ENCODE peak calls at places on chromosomes 12 and 14, in four cellular contexts. F is cardiac fibroblast, Y is AG04450, J is esophagus squamous epithelium. I is an unnamed sample.

GRCh38 chr12:2959508-2960431 is 573 bp downstream of the TEAD4 start:
- DNase-seq in Y (no peak), J (no peak), F (peak), I (peak)

GRCh38 chr14:70934502-70935134 is 27.4 kb downstream of the PCNX1 start:
- DNase-seq in F (peak), J (no peak), Y (peak), I (peak)

GRCh38 chr14:103257211-103257962 is 76.7 kb upstream of the EIF5 start:
- DNase-seq in J (no peak), Y (no peak), F (peak), I (no peak)

GRCh38 chr14:81170829-81171195 is 49.9 kb downstream of the GTF2A1 start:
- DNase-seq in J (no peak), Y (no peak), F (no peak), I (no peak)

GRCh38 chr12:12823308-12823707 is 10.2 kb downstream of the DDX47 start:
- DNase-seq in Y (peak), J (no peak), F (peak), I (peak)

GRCh38 chr12:62640910-62641448 is 174.4 kb downstream of the MON2 start:
- DNase-seq in Y (no peak), F (peak), J (no peak), I (no peak)

GRCh38 chr12:132538336-132539015 is 48.5 kb downstream of the FBRSL1 start:
- DNase-seq in F (no peak), Y (no peak), J (no peak), I (no peak)

GRCh38 chr12:10179871-10180270 is 1.0 kb downstream of the TMEM52B start:
- DNase-seq in Y (no peak), J (no peak), F (no peak), I (peak)

GRCh38 chr12:69157023-69157655 is 82.2 kb upstream of the CPSF6 start:
- DNase-seq in Y (peak), J (no peak), F (peak), I (peak)

GRCh38 chr14:48616941-48617340 is 941.5 kb upstream of the MDGA2 start:
- DNase-seq in F (no peak), J (no peak), Y (no peak), I (no peak)
- H3K4me3 ChIP-seq in F (no peak), J (no peak), Y (no peak), I (no peak)

DNA sequence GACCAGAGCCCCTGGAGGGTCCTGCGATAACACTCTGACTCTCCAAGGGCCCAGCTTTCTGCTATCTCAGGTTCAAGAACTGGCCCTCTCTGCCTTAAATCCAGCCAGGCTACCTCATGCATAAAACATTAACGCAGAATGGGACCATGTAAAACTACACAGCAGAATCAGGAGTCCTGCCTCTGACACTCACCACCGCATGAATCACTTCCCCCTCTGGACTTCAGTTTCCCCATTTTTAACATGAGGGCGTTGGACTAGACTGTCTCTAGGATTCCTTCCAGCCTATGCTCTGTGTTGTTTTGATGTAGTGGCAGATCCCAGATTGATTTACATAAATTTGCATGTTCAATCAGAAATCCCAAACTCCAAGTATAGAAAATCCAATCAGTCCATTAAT is 3.3 kb downstream of the NCKAP5L start:
- DNase-seq in J (no peak), Y (no peak), F (peak), I (peak)
- H3K4me3 ChIP-seq in J (no peak), Y (peak), F (peak), I (peak)

DNA sequence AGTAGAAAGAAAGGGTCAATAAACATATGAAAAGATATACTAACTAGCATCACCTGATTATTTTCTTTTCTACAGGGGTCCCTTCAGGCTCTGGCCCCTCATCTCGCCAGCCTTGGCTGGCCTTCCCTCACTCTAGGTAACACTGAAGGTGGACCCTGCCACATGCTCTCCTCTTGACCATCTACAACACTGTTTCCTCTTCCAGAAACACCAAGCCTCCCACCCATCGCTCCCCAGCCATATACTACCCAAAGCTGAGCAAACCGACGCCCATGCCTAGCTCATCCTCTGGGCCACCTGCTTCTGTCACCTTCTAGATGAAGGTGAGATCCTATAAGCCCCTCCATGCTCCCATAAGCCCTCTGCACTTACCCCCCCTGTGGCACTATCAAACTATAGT is 14.8 kb downstream of the ANAPC5 start:
- DNase-seq in F (no peak), Y (no peak), J (no peak), I (no peak)
- H3K4me3 ChIP-seq in F (no peak), Y (no peak), J (no peak), I (no peak)

DNA sequence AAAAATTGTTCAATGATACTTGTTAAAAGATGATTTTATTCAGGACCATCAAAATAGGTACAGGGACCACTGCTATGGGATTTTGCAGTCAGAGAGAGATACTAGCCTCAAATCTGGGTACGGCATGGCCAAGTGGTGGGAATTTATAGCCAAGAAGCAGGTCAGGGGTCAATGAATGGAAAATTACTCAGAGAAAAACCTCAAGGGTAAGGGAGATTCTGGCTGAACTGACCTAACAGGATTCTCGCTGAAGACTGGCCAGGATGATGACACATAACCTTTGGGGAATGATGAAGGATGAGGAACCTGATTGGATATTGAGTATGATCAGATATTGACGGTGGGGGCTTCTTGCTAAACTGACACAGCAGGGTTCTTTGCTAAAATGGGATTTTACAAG is 32.7 kb downstream of the DEPDC4 start:
- DNase-seq in J (no peak), F (peak), Y (peak), I (peak)
- H3K4me3 ChIP-seq in J (no peak), F (peak), Y (no peak), I (peak)

GRCh38 chr12:664075-664778 is 982 bp upstream of the NINJ2 start:
- DNase-seq in F (no peak), Y (no peak), J (no peak), I (no peak)

GRCh38 chr12:666066-666465 is 2.8 kb upstream of the NINJ2 start:
- DNase-seq in J (no peak), F (no peak), Y (no peak), I (no peak)

GRCh38 chr12:668092-668481 is 4.8 kb upstream of the NINJ2 start:
- DNase-seq in Y (no peak), J (no peak), F (no peak), I (no peak)

GRCh38 chr12:664779-665092 is 1.5 kb upstream of the NINJ2 start:
- DNase-seq in Y (no peak), F (no peak), J (no peak), I (no peak)

DNA sequence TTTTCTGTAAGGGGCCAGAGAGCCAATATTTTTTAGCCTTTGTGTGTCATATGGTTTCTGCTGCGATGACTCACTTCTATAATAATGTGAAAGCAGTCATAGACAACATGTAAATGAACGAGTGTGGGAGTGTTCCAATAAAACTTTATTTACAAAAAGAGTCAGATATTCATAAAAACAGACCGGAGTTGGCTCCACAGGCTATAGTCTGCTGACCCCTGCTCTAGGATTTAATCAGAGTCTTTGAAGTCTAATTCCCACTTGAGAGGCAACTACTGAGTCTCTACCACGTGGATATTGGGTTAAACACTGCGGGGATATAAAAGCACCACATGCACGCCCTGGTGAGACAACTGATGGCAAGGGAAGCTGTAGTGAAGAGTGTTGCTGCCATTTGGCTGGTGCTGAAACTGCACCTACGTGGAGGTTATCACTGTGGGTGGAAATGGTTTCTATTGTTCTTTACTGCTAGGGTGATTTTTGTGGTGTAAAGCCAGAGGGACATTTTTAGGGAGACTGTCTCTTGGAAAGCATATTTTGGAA is 3.6 kb upstream of the NINJ2 start:
- DNase-seq in F (peak), Y (no peak), J (no peak), I (peak)
- H3K4me3 ChIP-seq in F (no peak), Y (no peak), J (no peak), I (no peak)

DNA sequence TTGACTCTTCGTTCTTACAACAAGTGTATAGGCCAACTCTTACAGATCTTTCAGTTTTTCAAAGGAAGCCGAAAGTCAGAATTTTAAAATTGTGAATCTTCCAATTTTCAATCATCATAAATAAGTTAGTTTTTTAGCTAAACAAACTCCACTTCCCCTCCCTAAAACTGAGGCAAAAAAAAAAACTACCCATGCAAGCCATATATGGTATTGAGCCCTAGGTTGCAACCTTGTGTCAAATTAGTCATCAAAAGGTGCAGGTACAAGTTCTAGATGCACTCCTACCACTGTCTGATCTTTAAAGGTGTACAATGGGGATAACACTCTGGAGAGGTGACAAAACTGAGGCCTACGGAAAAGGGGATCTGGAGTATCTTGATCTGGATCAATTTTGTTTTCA is 97.9 kb downstream of the PAWR start:
- DNase-seq in Y (no peak), J (no peak), F (no peak), I (no peak)
- H3K4me3 ChIP-seq in Y (no peak), J (no peak), F (no peak), I (no peak)

I was measured in osteoblast.